ENCODE peak calls at places on chromosomes 3 and 15, in eight cellular contexts. G is A549, P is H1, M is HepG2, O is K562, Z is HCT116, S is endothelial cell of umbilical vein, E is GM12878. L is an unnamed sample.

GRCh38 chr15:73403171-73403570 is 34.4 kb upstream of the HCN4 start:
- DNase-seq in G (no peak), P (no peak), M (no peak), O (no peak), Z (no peak), S (no peak), E (no peak), L (no peak)

GRCh38 chr3:63343674-63344073 is 65.6 kb downstream of the SYNPR start:
- DNase-seq in G (no peak), P (peak), M (peak), O (peak), Z (peak), S (peak), E (peak), L (peak)

GRCh38 chr3:8607285-8608040 is 37.1 kb downstream of the SSUH2 start:
- DNase-seq in G (peak), P (no peak), M (peak), O (peak), Z (peak), S (peak), E (no peak), L (peak)

GRCh38 chr3:133269393-133269792 is 130.5 kb upstream of the BFSP2 start:
- DNase-seq in G (no peak), P (no peak), M (no peak), O (no peak), Z (no peak), S (no peak), E (no peak), L (no peak)

GRCh38 chr3:170007031-170007663 is 30.6 kb upstream of the GPR160 start:
- DNase-seq in G (no peak), P (no peak), M (peak), O (peak), Z (no peak), S (peak), E (peak), L (peak)

GRCh38 chr3:196941846-196942225 is 492 bp downstream of the NCBP2 start:
- DNase-seq in G (peak), P (no peak), M (no peak), O (peak), Z (no peak), S (no peak), E (no peak), L (peak)

GRCh38 chr3:140863481-140864084 is 78.1 kb upstream of the SLC25A36 start:
- DNase-seq in G (peak), P (peak), M (peak), O (peak), Z (peak), S (peak), E (peak), L (peak)

GRCh38 chr3:33831053-33831452 is 32.6 kb downstream of the PDCD6IP start:
- DNase-seq in G (no peak), P (no peak), M (no peak), O (no peak), Z (no peak), S (no peak), E (no peak), L (no peak)

GRCh38 chr15:85597155-85597815 is 197.4 kb downstream of the KLHL25 start:
- DNase-seq in G (no peak), P (no peak), M (no peak), O (no peak), Z (no peak), S (no peak), E (no peak), L (no peak)

GRCh38 chr15:47206358-47206978 is 510.8 kb upstream of the SEMA6D start:
- DNase-seq in G (no peak), P (no peak), M (no peak), O (no peak), Z (no peak), S (no peak), E (no peak), L (no peak)

GRCh38 chr3:36542186-36542585 is 161.9 kb downstream of the STAC start:
- DNase-seq in G (no peak), P (no peak), M (no peak), O (no peak), Z (no peak), S (no peak), E (no peak), L (no peak)

GRCh38 chr3:55343486-55344357 is 143.4 kb downstream of the WNT5A start:
- DNase-seq in G (no peak), P (no peak), M (no peak), O (no peak), Z (no peak), S (no peak), E (no peak), L (no peak)

GRCh38 chr3:94001825-94002495 is 22.0 kb downstream of the ARL13B start:
- DNase-seq in G (no peak), P (no peak), M (no peak), O (no peak), Z (no peak), S (no peak), E (no peak), L (no peak)

GRCh38 chr3:74613060-74613459 is 1.4 kb downstream of the CNTN3 start:
- DNase-seq in G (no peak), P (no peak), M (no peak), O (no peak), Z (no peak), S (no peak), E (no peak), L (no peak)

GRCh38 chr3:47379488-47379899 is 1.3 kb upstream of the PTPN23 start:
- DNase-seq in G (no peak), P (no peak), M (peak), O (peak), Z (no peak), S (no peak), E (no peak), L (no peak)

GRCh38 chr3:14122301-14122700 is 2.4 kb downstream of the CHCHD4 start:
- DNase-seq in G (no peak), P (no peak), M (no peak), O (no peak), Z (no peak), S (no peak), E (no peak), L (no peak)

GRCh38 chr15:63892794-63893441 is 59.2 kb upstream of the HERC1 start:
- DNase-seq in G (no peak), P (no peak), M (no peak), O (peak), Z (no peak), S (no peak), E (peak), L (peak)

GRCh38 chr3:124653071-124653470 is 77.2 kb upstream of the UMPS start:
- DNase-seq in G (no peak), P (no peak), M (no peak), O (no peak), Z (no peak), S (no peak), E (no peak), L (no peak)

GRCh38 chr3:79651536-79652065 is 116.2 kb downstream of the ROBO1 start:
- DNase-seq in G (no peak), P (no peak), M (no peak), O (no peak), Z (no peak), S (no peak), E (no peak), L (no peak)

GRCh38 chr3:116927918-116928317 is 218.3 kb downstream of the TUSC7 start:
- DNase-seq in G (no peak), P (no peak), M (no peak), O (no peak), Z (no peak), S (no peak), E (no peak), L (no peak)

GRCh38 chr3:116929534-116930222 is 220.1 kb downstream of the TUSC7 start:
- DNase-seq in G (no peak), P (no peak), M (no peak), O (no peak), Z (no peak), S (peak), E (no peak), L (no peak)

GRCh38 chr3:116930786-116931185 is 221.2 kb downstream of the TUSC7 start:
- DNase-seq in G (no peak), P (no peak), M (no peak), O (no peak), Z (no peak), S (peak), E (no peak), L (no peak)
- TF ChIP-seq MAX in G (no peak), P (no peak), M (no peak), O (no peak), Z (no peak), S (no peak), E (no peak), L (no peak)

GRCh38 chr3:100400424-100400781 is 486 bp downstream of the TOMM70 start:
- DNase-seq in G (no peak), P (no peak), M (peak), O (peak), Z (no peak), S (peak), E (no peak), L (peak)

GRCh38 chr3:100401674-100402036 is 316 bp downstream of the LNP1 start:
- DNase-seq in G (no peak), P (no peak), M (no peak), O (peak), Z (no peak), S (no peak), E (no peak), L (peak)

GRCh38 chr3:100399341-100400071 is 1.4 kb downstream of the TOMM70 start:
- DNase-seq in G (no peak), P (no peak), M (peak), O (peak), Z (no peak), S (no peak), E (no peak), L (peak)

GRCh38 chr3:100402150-100402706 is 889 bp downstream of the LNP1 start:
- DNase-seq in G (no peak), P (no peak), M (no peak), O (no peak), Z (no peak), S (peak), E (no peak), L (peak)

DNA sequence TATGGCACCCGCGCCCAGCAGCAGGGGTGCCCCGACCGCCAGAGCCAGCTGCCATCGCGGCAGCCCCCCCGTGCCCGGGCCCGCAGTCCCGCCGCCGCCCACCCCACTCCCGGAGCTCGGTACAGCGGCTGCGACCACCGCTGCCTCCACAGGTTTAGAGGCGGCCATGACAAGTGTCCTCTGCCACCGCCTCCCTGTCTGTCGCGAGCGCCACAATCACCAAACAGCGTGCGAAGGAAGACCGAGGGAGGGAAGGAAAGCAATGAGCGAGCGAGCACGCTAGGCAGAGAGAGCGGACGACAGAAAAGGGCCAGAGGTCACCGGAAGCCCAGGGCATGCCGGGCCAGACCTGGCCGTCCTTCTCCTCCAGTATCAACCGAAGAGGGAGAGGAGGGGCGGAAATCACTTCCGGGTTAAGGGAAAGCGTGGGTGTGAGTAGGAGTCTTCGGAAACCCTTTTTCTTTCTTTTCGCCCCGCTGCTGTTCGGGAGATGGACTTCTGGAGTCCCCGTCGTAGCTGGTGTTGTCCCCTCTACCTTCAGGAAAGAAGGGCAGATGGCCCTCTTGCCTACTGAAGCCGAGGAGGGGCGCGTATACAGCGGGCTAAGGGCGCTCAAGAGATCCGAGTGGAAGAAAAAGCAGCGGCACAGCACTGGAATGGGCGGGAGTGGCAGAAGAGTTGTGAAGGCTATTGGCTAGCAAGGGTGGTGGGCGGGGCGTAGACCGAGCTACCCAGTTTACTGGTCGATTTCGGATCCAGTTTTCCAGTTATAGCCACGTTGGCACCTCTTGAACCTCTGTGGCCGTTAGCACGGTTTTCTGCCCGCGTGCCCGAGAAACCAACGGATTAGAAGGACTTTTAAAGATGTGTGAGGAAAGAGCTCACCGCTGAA is at the start of the genes LNP1 and TOMM70:
- DNase-seq in G (peak), P (peak), M (peak), O (peak), Z (peak), S (peak), E (peak), L (peak)
- TF ChIP-seq POLR2A in G (peak), P (peak), M (peak), O (peak), Z (peak), S (peak), E (peak), L (peak)

GRCh38 chr3:172051957-172052354 is 12.6 kb downstream of the FNDC3B start:
- DNase-seq in G (no peak), P (no peak), M (no peak), O (no peak), Z (no peak), S (no peak), E (no peak), L (no peak)

GRCh38 chr3:172048599-172048998 is 9.2 kb downstream of the FNDC3B start:
- DNase-seq in G (no peak), P (no peak), M (no peak), O (no peak), Z (no peak), S (no peak), E (no peak), L (no peak)

GRCh38 chr3:172052405-172052804 is 13.0 kb downstream of the FNDC3B start:
- DNase-seq in G (no peak), P (no peak), M (no peak), O (no peak), Z (no peak), S (no peak), E (no peak), L (no peak)

GRCh38 chr3:172054115-172054764 is 14.9 kb downstream of the FNDC3B start:
- DNase-seq in G (no peak), P (no peak), M (no peak), O (no peak), Z (no peak), S (no peak), E (no peak), L (no peak)

DNA sequence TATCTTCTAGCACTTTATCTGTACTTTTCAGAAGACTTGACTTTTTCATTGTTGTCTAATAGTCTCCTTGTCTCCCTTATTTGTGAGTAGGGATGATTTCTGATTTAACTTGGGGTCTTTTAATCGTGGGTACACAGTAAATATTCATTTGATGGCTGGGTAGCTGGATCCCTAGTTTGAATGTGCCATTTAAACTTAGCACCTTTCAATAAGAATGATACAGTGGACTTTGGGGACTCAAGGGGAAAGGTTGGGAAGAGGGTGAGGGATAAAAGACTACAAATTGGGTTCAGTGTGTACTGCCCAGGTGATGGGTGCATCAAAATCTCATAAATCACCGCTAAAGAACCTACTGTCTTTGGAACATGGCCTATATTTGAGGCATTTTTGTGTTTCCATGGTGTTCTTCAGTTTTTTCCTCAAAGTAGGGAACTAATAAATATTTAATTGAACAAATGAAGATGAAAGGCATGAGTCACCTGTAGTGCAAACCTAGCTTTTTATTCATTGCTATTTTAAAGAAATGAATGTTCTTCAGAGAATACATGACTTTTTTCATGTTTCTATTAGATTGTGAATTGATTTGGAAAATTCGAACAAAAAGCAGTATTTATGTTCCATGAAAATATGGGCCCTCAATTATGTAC is 12.1 kb downstream of the FNDC3B start:
- DNase-seq in G (no peak), P (no peak), M (no peak), O (no peak), Z (no peak), S (no peak), E (no peak), L (no peak)
- TF ChIP-seq MAX in G (no peak), P (no peak), M (no peak), O (no peak), Z (no peak), S (no peak), E (no peak), L (no peak)

GRCh38 chr3:152375546-152375945 is 106.8 kb downstream of the MBNL1 start:
- DNase-seq in G (no peak), P (no peak), M (no peak), O (peak), Z (no peak), S (no peak), E (no peak), L (peak)
- TF ChIP-seq POLR2A in G (no peak), P (no peak), M (no peak), O (no peak), Z (no peak), S (no peak), E (no peak), L (no peak)

DNA sequence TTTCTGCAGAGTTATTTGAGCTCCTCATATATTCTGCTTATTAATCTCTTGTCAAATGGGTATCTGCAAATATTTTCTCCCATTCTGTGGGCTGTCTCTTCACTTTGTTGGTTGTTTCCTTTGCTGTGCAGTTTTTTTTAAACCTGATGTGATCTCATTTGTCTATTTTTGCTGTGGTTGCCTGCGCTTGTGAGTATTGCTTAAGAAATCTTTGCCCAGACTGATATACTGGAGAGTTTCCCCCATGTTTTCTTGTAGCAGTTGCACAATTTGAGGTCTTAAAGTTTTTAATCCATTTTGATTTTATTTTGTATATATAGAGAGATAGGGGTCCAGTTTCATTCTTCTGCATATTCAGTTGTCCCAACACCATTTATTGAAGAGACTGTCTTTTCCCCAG is 102.3 kb downstream of the POLQ start:
- DNase-seq in G (no peak), P (no peak), M (no peak), O (no peak), Z (no peak), S (no peak), E (no peak), L (no peak)
- TF ChIP-seq MAX in G (no peak), P (no peak), M (no peak), O (no peak), Z (no peak), S (no peak), E (no peak), L (no peak)

GRCh38 chr3:105534491-105534890 is 167.8 kb downstream of the ALCAM start:
- DNase-seq in G (no peak), P (no peak), M (no peak), O (no peak), Z (no peak), S (no peak), E (no peak), L (no peak)

GRCh38 chr3:105542604-105543003 is 175.9 kb downstream of the ALCAM start:
- DNase-seq in G (no peak), P (no peak), M (no peak), O (no peak), Z (no peak), S (no peak), E (no peak), L (no peak)

GRCh38 chr3:105537371-105538075 is 170.8 kb downstream of the ALCAM start:
- DNase-seq in G (no peak), P (no peak), M (no peak), O (no peak), Z (no peak), S (no peak), E (no peak), L (no peak)

GRCh38 chr3:105539897-105540296 is 173.2 kb downstream of the ALCAM start:
- DNase-seq in G (no peak), P (no peak), M (no peak), O (no peak), Z (no peak), S (no peak), E (no peak), L (no peak)

GRCh38 chr3:105538483-105538882 is 171.8 kb downstream of the ALCAM start:
- DNase-seq in G (no peak), P (no peak), M (no peak), O (no peak), Z (no peak), S (peak), E (no peak), L (no peak)
- TF ChIP-seq POLR2A in G (no peak), P (no peak), M (no peak), O (no peak), Z (no peak), S (no peak), E (no peak), L (no peak)